ENCODE peak calls at places on chromosomes 5 and 9, in six cellular contexts. D is foreskin keratinocyte, M is head of caudate nucleus, J is GM13976, O is MM.1S, R is RKO. E is an unnamed sample.

GRCh38 chr5:88051148-88051547 is 217.5 kb downstream of the TMEM161B start:
- DNase-seq in J (no peak), R (no peak), D (no peak), O (no peak), M (no peak), E (no peak)

GRCh38 chr9:90458485-90458884 is 184.1 kb downstream of the DIRAS2 start:
- DNase-seq in O (peak; percentile 19), J (no peak), D (no peak), M (no peak), R (peak; percentile 54), E (no peak)

GRCh38 chr5:168829922-168830417 is 250.8 kb upstream of the PANK3 start:
- DNase-seq in M (no peak), R (no peak), J (no peak), O (no peak), D (no peak), E (no peak)

GRCh38 chr5:154199263-154199662 is 8.7 kb downstream of the GALNT10 start:
- DNase-seq in O (no peak), M (no peak), R (no peak), D (no peak), J (no peak), E (no peak)

GRCh38 chr9:18442629-18443491 is 31.1 kb upstream of the ADAMTSL1 start:
- DNase-seq in M (peak; percentile 78), D (no peak), R (peak; percentile 88), O (peak; percentile 44), J (peak; percentile 57), E (peak; percentile 72)

GRCh38 chr5:61673007-61673735 is 341.1 kb downstream of the ZSWIM6 start:
- DNase-seq in J (no peak), D (peak; percentile 71), M (no peak), R (peak; percentile 35), O (no peak), E (no peak)

GRCh38 chr9:26856413-26857032 is 36.1 kb downstream of the CAAP1 start:
- DNase-seq in R (peak; percentile 60), D (peak; percentile 21), O (peak; percentile 52), J (peak; percentile 47), M (no peak), E (no peak)

GRCh38 chr5:1883120-1883924 is 597 bp upstream of the IRX4 start:
- DNase-seq in D (no peak), R (no peak), M (no peak), J (no peak), O (no peak), E (peak; percentile 36)

GRCh38 chr5:151081426-151082273 is 816 bp upstream of the TNIP1 start:
- DNase-seq in R (peak; percentile 63), M (no peak), J (no peak), D (no peak), O (no peak), E (no peak)

GRCh38 chr5:38871790-38872551 is 26.2 kb downstream of the OSMR start:
- DNase-seq in M (no peak), D (peak; percentile 99), J (no peak), O (no peak), R (peak; percentile 98), E (no peak)

GRCh38 chr9:2701070-2701469 is 16.2 kb upstream of the KCNV2 start:
- DNase-seq in D (no peak), J (no peak), R (no peak), O (no peak), M (no peak), E (no peak)

GRCh38 chr9:89872913-89873707 is 268.3 kb downstream of the GADD45G start:
- DNase-seq in O (no peak), M (no peak), D (no peak), R (no peak), J (no peak), E (no peak)

GRCh38 chr9:36118201-36118600 is 18.3 kb upstream of the GLIPR2 start:
- DNase-seq in R (no peak), O (no peak), M (no peak), J (no peak), D (no peak), E (no peak)

GRCh38 chr9:131418143-131419028 is 24.5 kb downstream of the PRRC2B start:
- DNase-seq in O (no peak), M (no peak), D (no peak), R (no peak), J (no peak), E (peak; percentile 39)

GRCh38 chr5:122458278-122458872 is 146.3 kb downstream of the SNCAIP start:
- DNase-seq in D (no peak), O (peak; percentile 31), M (no peak), J (peak; percentile 26), R (peak; percentile 56), E (no peak)